ENCODE peak calls at places on chromosomes 16 and 17, in ten cellular contexts. M is lung, C is thoracic aorta, Y is GM23338, T is fibroblast of lung, O is heart right ventricle, A is psoas muscle, I is AG09309, G is A549, L is fibroblast of villous mesenchyme. P is an unnamed sample.

GRCh38 chr17:73706858-73707257 is 62.6 kb upstream of the SDK2 start:
- DNase-seq in L (no peak), A (no peak), C (no peak), T (no peak), I (no peak), Y (no peak), O (no peak), M (no peak), G (no peak), P (no peak)

GRCh38 chr17:79799538-79800324 is 2.9 kb upstream of the CBX8 start:
- DNase-seq in M (no peak), O (no peak), A (no peak), G (no peak), Y (no peak), C (no peak), I (no peak), T (no peak), L (no peak), P (no peak)

GRCh38 chr16:12017583-12017982 is 41.0 kb downstream of the SNX29 start:
- DNase-seq in T (peak; percentile 27), M (no peak), C (no peak), G (no peak), A (no peak), O (no peak), I (peak; percentile 45), Y (no peak), L (peak; percentile 70), P (no peak)

GRCh38 chr16:7055443-7055842 is 277.2 kb upstream of the RBFOX1 start:
- DNase-seq in I (no peak), Y (no peak), G (peak; percentile 9), L (no peak), C (no peak), T (no peak), M (no peak), O (no peak), A (no peak), P (no peak)

GRCh38 chr17:691423-691822 is 23.2 kb downstream of the VPS53 start:
- DNase-seq in I (peak; percentile 59), G (peak; percentile 32), C (no peak), O (no peak), L (peak; percentile 52), A (no peak), Y (no peak), M (no peak), T (no peak), P (no peak)

GRCh38 chr17:76523084-76524037 is 14.1 kb downstream of the CYGB start:
- DNase-seq in A (peak; percentile 76), I (no peak), C (no peak), Y (peak; percentile 88), O (peak; percentile 81), G (peak; percentile 75), T (peak; percentile 52), M (peak; percentile 82), L (peak; percentile 70), P (no peak)

GRCh38 chr16:6576646-6577045 is 756.0 kb upstream of the RBFOX1 start:
- DNase-seq in Y (no peak), C (no peak), M (no peak), L (no peak), O (no peak), A (no peak), I (no peak), T (no peak), G (no peak), P (no peak)

GRCh38 chr16:46896314-46896968 is 12.3 kb downstream of the GPT2 start:
- DNase-seq in G (no peak), M (no peak), O (no peak), L (peak; percentile 29), T (peak; percentile 40), C (no peak), I (no peak), Y (no peak), A (no peak), P (no peak)

GRCh38 chr16:87838643-87839541 is 30.4 kb downstream of the SLC7A5 start:
- DNase-seq in T (peak; percentile 23), L (no peak), M (no peak), A (no peak), I (no peak), C (no peak), G (no peak), O (no peak), Y (no peak), P (no peak)

GRCh38 chr17:823501-823902 is 41.3 kb downstream of the MRM3 start:
- DNase-seq in T (no peak), I (no peak), G (no peak), M (no peak), C (no peak), L (no peak), Y (no peak), A (no peak), O (no peak), P (no peak)

DNA sequence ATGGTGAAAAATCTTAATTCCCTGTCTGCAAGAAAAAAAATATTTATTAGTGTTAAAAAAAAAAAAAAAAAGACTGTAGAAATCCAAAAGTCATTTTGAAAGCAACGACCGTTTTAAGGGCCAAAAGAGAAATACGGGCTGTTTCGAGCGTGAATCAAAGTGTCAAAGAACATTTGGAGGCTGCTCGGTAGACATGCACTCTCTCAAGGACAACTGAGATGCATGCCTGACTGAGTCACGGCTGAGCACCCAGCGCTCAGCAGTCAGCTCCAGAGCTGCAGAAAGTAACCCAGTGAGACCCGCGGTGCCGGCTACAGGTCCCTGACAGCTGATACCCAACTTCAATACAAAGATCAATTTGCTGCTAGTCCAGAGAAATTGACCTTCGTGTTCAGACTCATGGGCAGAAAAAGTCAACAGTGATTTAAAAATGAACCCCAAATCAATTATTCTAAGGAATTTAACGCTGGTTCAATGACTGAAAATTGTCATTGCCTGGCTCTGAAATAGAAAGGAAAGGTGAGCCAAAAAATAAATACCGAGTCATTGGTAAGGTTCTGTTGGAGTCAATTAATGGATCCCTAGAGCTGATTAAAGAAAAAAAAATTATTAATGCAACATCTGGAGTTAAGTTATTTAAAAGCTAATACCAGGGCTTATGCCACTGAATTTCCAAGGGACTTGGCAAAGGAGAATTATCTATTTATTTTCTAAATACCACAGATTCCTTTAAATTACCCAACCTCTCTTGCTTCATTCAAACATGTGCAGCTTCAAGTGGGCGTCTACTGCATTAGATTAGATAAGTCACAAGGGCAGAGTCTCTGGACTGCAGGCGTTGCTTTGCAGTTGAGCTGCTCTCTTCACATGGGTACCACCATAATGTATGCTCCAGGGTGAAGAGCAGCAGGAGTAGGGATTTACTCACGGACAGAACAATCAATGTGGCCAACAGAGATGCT is 214.7 kb downstream of the STX8 start:
- DNase-seq in Y (no peak), G (peak; percentile 83), M (peak; percentile 40), L (peak; percentile 95), C (no peak), I (peak; percentile 53), T (peak; percentile 91), O (no peak), A (peak; percentile 31), P (no peak)
- H3K4me3 ChIP-seq in Y (no peak overlapping the region), G (peak overlapping the region; percentile 34), M (no peak overlapping the region), L (peak overlapping the region; percentile 30), C (peak overlapping the region; percentile 36), I (no peak overlapping the region), T (peak overlapping the region; percentile 40), O (peak overlapping the region; percentile 5), A (peak overlapping the region; percentile 40), P (no peak overlapping the region)

DNA sequence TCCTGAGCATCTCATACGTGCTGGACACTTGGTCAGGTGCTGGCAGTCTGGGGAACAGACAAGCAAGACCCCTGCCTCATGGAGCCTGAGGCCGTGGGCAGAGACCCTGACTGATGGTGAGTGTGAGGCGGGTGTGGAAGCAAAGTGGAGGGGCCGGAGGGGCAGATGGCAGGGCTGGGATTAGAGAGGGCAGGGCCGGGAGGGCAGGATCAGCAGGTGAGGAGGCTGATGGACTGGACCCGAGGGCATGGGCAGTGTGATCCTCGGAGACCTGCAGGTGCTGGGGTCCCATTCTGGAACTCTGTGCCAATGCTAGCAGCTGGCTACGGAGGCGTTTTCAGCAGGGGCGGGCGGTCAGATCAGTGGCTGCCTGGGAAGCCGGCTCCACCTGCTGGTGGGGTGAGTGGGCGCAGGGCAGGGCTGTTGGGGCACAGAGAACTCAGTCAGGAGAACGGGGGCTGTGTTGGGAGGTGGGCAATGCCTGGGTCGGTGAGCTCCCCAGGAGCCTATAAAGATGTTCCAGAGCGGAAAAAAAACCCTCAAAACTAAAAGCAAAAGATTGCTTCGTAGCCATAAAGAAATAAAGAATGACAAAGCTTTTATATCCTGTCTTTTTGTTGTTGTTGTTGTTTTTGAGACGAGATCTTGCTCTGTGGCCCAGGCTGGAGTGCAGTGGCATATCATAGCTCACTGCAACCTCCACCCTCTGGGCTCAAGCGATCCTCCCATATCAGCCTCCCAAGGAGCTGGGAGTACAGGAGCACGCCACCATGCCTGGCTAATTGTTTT is 8.9 kb upstream of the C16orf74 start:
- DNase-seq in G (peak; percentile 41), L (no peak), O (no peak), C (no peak), T (no peak), I (no peak), A (no peak), M (no peak), Y (peak; percentile 66), P (no peak)
- TF ChIP-seq CTCF in G (peak; percentile 49), L (peak; percentile 39), O (no peak), C (no peak), T (peak; percentile 29), I (peak; percentile 44), A (peak; percentile 55), M (no peak), Y (peak; percentile 88), P (peak; percentile 53)

GRCh38 chr16:89142474-89143197 is 28.9 kb upstream of the CDH15 start:
- DNase-seq in L (no peak), G (no peak), M (no peak), A (peak; percentile 3), I (no peak), T (peak; percentile 11), C (no peak), O (no peak), Y (no peak), P (no peak)

GRCh38 chr16:89144681-89145080 is 26.9 kb upstream of the CDH15 start:
- DNase-seq in I (no peak), L (no peak), C (no peak), A (peak; percentile 3), M (no peak), O (no peak), T (no peak), Y (no peak), G (no peak), P (no peak)

GRCh38 chr16:89143201-89143741 is 28.3 kb upstream of the CDH15 start:
- DNase-seq in Y (no peak), I (no peak), T (no peak), L (no peak), O (no peak), C (no peak), G (no peak), M (no peak), A (peak; percentile 9), P (no peak)

GRCh38 chr16:89145406-89146161 is 26.0 kb upstream of the CDH15 start:
- DNase-seq in C (no peak), A (peak; percentile 9), Y (no peak), L (no peak), O (no peak), G (no peak), I (no peak), T (no peak), M (no peak), P (no peak)

GRCh38 chr16:89143911-89144675 is 27.5 kb upstream of the CDH15 start:
- DNase-seq in O (no peak), L (no peak), Y (no peak), T (no peak), A (peak; percentile 8), I (no peak), M (no peak), C (no peak), G (no peak), P (no peak)
- H3K4me3 ChIP-seq in O (no peak overlapping the region), L (no peak overlapping the region), Y (no peak overlapping the region), T (no peak overlapping the region), A (no peak overlapping the region), I (no peak overlapping the region), M (no peak overlapping the region), C (no peak overlapping the region), G (no peak overlapping the region), P (no peak overlapping the region)

GRCh38 chr16:19555938-19556778 is 655 bp downstream of the VPS35L start:
- DNase-seq in L (peak; percentile 13), A (no peak), T (peak; percentile 39), O (no peak), G (peak; percentile 68), Y (peak; percentile 94), C (no peak), M (no peak), I (no peak), P (peak; percentile 12)
- TF ChIP-seq CTCF in L (peak; percentile 42), A (no peak), T (peak; percentile 18), O (peak; percentile 6), G (no peak), Y (peak; percentile 15), C (no peak), M (no peak), I (no peak), P (peak; percentile 23)

P was measured in HFF-Myc.